ENCODE peak calls at places on chromosomes 6 and 20, in nine cellular contexts. V is fibroblast of lung, B is left ventricle myocardium inferior, L is upper lobe of right lung, O is endodermal cell, Q is tibial artery, J is PC-9, Z is adrenal gland, W is heart left ventricle. C is an unnamed sample. For H3K9me3, the result is how much of the 10 kb centered on the place peaks cover.

GRCh38 chr6:79468116-79468515 is 69.1 kb downstream of the LCA5 start:
- DNase-seq in V (no peak), B (no peak), L (no peak), O (no peak), Q (no peak), J (peak), Z (no peak), W (no peak), C (no peak)

GRCh38 chr6:47414517-47415167 is 62.9 kb upstream of the CD2AP start:
- DNase-seq in V (peak), B (no peak), L (no peak), O (no peak), Q (no peak), J (peak), Z (peak), W (no peak), C (no peak)

GRCh38 chr6:26408828-26409730 is 7.0 kb downstream of the BTN3A1 start:
- DNase-seq in V (no peak), B (no peak), L (no peak), O (no peak), Q (no peak), J (no peak), Z (no peak), W (no peak), C (no peak)

GRCh38 chr6:26493258-26493657 is 6.8 kb upstream of the BTN1A1 start:
- DNase-seq in V (peak), B (no peak), L (no peak), O (no peak), Q (no peak), J (no peak), Z (no peak), W (no peak), C (no peak)

GRCh38 chr6:131107166-131107565 is 28.1 kb upstream of the AKAP7 start:
- DNase-seq in V (peak), B (no peak), L (no peak), O (no peak), Q (no peak), J (no peak), Z (peak), W (no peak), C (no peak)

GRCh38 chr20:50027611-50028105 is 44.9 kb downstream of the SNAI1 start:
- DNase-seq in V (peak), B (peak), L (peak), O (peak), Q (peak), J (peak), Z (peak), W (peak), C (peak)

GRCh38 chr6:150857062-150857905 is 8.2 kb upstream of the MTHFD1L start:
- DNase-seq in V (peak), B (no peak), L (no peak), O (no peak), Q (no peak), J (peak), Z (peak), W (no peak), C (no peak)

GRCh38 chr6:137717074-137718073 is 149.7 kb upstream of the TNFAIP3 start:
- DNase-seq in V (no peak), B (no peak), L (no peak), O (no peak), Q (no peak), J (peak), Z (no peak), W (no peak), C (no peak)

GRCh38 chr6:34517461-34517868 is 38.7 kb downstream of the SPDEF start:
- DNase-seq in V (no peak), B (peak), L (peak), O (peak), Q (no peak), J (no peak), Z (no peak), W (no peak), C (no peak)

GRCh38 chr6:131004387-131004755 is 58.7 kb downstream of the EPB41L2 start:
- DNase-seq in V (no peak), B (no peak), L (no peak), O (no peak), Q (no peak), J (no peak), Z (no peak), W (no peak), C (no peak)

GRCh38 chr6:41583576-41583975 is 37.4 kb downstream of the FOXP4 start:
- DNase-seq in V (no peak), B (no peak), L (no peak), O (no peak), Q (no peak), J (no peak), Z (no peak), W (no peak), C (no peak)

GRCh38 chr20:9031951-9032350 is 36.9 kb upstream of the PLCB4 start:
- DNase-seq in V (peak), B (no peak), L (no peak), O (no peak), Q (no peak), J (no peak), Z (no peak), W (no peak), C (no peak)

GRCh38 chr6:126614642-126615504 is 275.0 kb downstream of the CENPW start:
- DNase-seq in V (no peak), B (no peak), L (no peak), O (peak), Q (no peak), J (no peak), Z (no peak), W (no peak), C (no peak)

GRCh38 chr6:109455502-109456282 is at the start of gene MICAL1:
- DNase-seq in V (peak), B (peak), L (peak), O (peak), Q (peak), J (peak), Z (peak), W (peak), C (peak)

GRCh38 chr20:14055127-14055742 is 59.9 kb downstream of the MACROD2 start:
- DNase-seq in V (peak), B (no peak), L (no peak), O (no peak), Q (no peak), J (peak), Z (peak), W (no peak), C (peak)

GRCh38 chr6:53979468-53980067 is 131.7 kb upstream of the MLIP start:
- DNase-seq in V (peak), B (no peak), L (no peak), O (no peak), Q (no peak), J (no peak), Z (peak), W (no peak), C (peak)

GRCh38 chr20:19265646-19266374 is 53.4 kb downstream of the SLC24A3 start:
- DNase-seq in V (no peak), B (no peak), L (no peak), O (peak), Q (no peak), J (no peak), Z (no peak), W (no peak), C (no peak)

GRCh38 chr6:49423817-49424216 is 39.2 kb downstream of the MMUT start:
- DNase-seq in V (peak), B (no peak), L (no peak), O (no peak), Q (no peak), J (no peak), Z (no peak), W (no peak), C (no peak)

GRCh38 chr6:134106702-134107101 is 54.3 kb upstream of the SLC2A12 start:
- DNase-seq in V (peak), B (no peak), L (no peak), O (no peak), Q (no peak), J (no peak), Z (no peak), W (no peak), C (no peak)

GRCh38 chr20:34736106-34736505 is 32.0 kb downstream of the TP53INP2 start:
- DNase-seq in V (no peak), B (no peak), L (no peak), O (no peak), Q (no peak), J (no peak), Z (no peak), W (peak), C (no peak)

GRCh38 chr20:25750765-25751696 is 54.4 kb upstream of the ZNF337 start:
- DNase-seq in V (peak), B (peak), L (peak), O (peak), Q (no peak), J (peak), Z (peak), W (peak), C (peak)

GRCh38 chr20:50146732-50147662 is 6.5 kb downstream of the PEDS1 start:
- DNase-seq in V (peak), B (no peak), L (peak), O (no peak), Q (peak), J (peak), Z (peak), W (no peak), C (no peak)

GRCh38 chr20:1187605-1188171 is 2.9 kb upstream of the TMEM74B start:
- DNase-seq in V (no peak), B (no peak), L (no peak), O (no peak), Q (no peak), J (no peak), Z (no peak), W (no peak), C (no peak)

GRCh38 chr20:42370086-42370485 is 751.9 kb upstream of the CHD6 start:
- DNase-seq in V (no peak), B (no peak), L (no peak), O (no peak), Q (no peak), J (no peak), Z (no peak), W (no peak), C (no peak)

GRCh38 chr6:145904391-145904790 is 59.8 kb downstream of the SHPRH start:
- DNase-seq in V (no peak), B (no peak), L (no peak), O (no peak), Q (no peak), J (no peak), Z (no peak), W (no peak), C (no peak)

GRCh38 chr6:38027685-38028373 is 208.3 kb downstream of the ZFAND3 start:
- DNase-seq in V (no peak), B (no peak), L (no peak), O (no peak), Q (no peak), J (no peak), Z (no peak), W (no peak), C (no peak)

GRCh38 chr20:1041845-1042390 is 39.8 kb upstream of the RSPO4 start:
- DNase-seq in V (no peak), B (no peak), L (no peak), O (no peak), Q (no peak), J (no peak), Z (no peak), W (no peak), C (no peak)

GRCh38 chr20:1911536-1911935 is 16.3 kb downstream of the SIRPA start:
- DNase-seq in V (no peak), B (no peak), L (peak), O (no peak), Q (no peak), J (no peak), Z (no peak), W (no peak), C (no peak)

GRCh38 chr6:108492131-108492766 is 68.5 kb upstream of the FOXO3 start:
- DNase-seq in V (peak), B (no peak), L (no peak), O (no peak), Q (no peak), J (peak), Z (peak), W (no peak), C (no peak)

GRCh38 chr6:141057761-141058160 is 1075.0 kb upstream of the GJE1 start:
- DNase-seq in V (no peak), B (no peak), L (no peak), O (no peak), Q (no peak), J (no peak), Z (no peak), W (no peak), C (no peak)

GRCh38 chr6:30542915-30543314 is 13.4 kb downstream of the GNL1 start:
- DNase-seq in V (peak), B (no peak), L (no peak), O (peak), Q (no peak), J (no peak), Z (no peak), W (no peak), C (no peak)

GRCh38 chr6:79249136-79249535 is 14.7 kb upstream of the HMGN3 start:
- DNase-seq in V (no peak), B (no peak), L (no peak), O (no peak), Q (no peak), J (no peak), Z (no peak), W (no peak), C (no peak)

GRCh38 chr6:152583888-152584287 is 53.3 kb downstream of the SYNE1 start:
- DNase-seq in V (no peak), B (no peak), L (no peak), O (no peak), Q (no peak), J (no peak), Z (no peak), W (no peak), C (no peak)

GRCh38 chr6:152587473-152587872 is 49.7 kb downstream of the SYNE1 start:
- DNase-seq in V (no peak), B (no peak), L (no peak), O (no peak), Q (no peak), J (no peak), Z (no peak), W (no peak), C (no peak)

DNA sequence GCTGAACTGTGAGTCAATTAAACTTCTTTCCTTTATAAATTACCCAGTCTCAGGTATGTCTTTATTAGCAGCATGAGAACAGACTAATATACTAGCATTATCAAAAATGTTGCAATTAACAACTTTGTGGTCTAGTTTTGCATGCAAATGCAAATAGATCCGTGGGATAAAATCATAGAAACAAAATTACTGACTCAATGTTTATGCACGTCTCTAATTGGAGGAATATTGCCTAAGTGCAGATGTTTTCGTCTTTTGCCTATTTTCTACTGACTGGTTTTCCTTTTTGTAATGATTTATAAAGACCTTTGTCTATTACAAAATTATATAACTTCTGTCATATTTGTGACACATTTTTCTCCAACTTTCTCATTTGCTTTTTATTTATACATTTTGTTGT is 51.9 kb downstream of the SYNE1 start:
- DNase-seq in V (no peak), B (no peak), L (no peak), O (no peak), Q (no peak), J (no peak), Z (no peak), W (no peak), C (no peak)
- H3K9me3 ChIP-seq in V (under half), B (under half), L (under half), O (under half), Q (under half), J (under half), Z (under half), W (under half), C (under half)

GRCh38 chr6:28841290-28841689 is 82.5 kb downstream of the TRIM27 start:
- DNase-seq in V (no peak), B (no peak), L (no peak), O (peak), Q (no peak), J (no peak), Z (no peak), W (no peak), C (peak)
- TF ChIP-seq CTCF in V (no peak), B (no peak), L (no peak), O (peak), Q (no peak), J (peak), Z (no peak), W (peak), C (no peak)

DNA sequence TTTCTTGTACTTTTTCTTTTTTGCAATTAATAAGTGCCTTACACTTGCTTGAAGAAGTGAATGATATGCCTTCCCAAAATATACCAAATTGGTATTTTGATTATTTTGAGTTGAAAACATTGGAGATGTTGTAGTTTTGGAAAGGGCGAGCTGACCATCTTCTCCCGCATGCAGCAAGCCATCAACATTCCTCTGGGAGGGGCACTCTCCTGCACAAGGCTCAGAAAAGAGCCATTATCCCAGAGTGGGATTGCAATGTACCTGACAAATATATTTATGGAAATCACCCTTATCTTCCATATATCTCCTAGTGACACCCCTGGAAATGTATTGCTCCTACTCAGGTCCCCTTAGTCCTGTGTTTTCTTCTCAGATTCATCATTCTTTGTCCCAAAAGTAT is 22.8 kb upstream of the PNRC1 start:
- DNase-seq in V (no peak), B (no peak), L (no peak), O (no peak), Q (no peak), J (no peak), Z (no peak), W (no peak), C (no peak)
- H3K9me3 ChIP-seq in V (under half), B (under half), L (under half), O (under half), Q (under half), J (under half), Z (under half), W (under half), C (under half)

GRCh38 chr6:153814136-153814535 is 224.9 kb upstream of the OPRM1 start:
- DNase-seq in V (no peak), B (no peak), L (no peak), O (peak), Q (no peak), J (no peak), Z (no peak), W (no peak), C (no peak)
- TF ChIP-seq CTCF in V (no peak), B (no peak), L (no peak), O (peak), Q (no peak), J (peak), Z (no peak), W (no peak), C (peak)

DNA sequence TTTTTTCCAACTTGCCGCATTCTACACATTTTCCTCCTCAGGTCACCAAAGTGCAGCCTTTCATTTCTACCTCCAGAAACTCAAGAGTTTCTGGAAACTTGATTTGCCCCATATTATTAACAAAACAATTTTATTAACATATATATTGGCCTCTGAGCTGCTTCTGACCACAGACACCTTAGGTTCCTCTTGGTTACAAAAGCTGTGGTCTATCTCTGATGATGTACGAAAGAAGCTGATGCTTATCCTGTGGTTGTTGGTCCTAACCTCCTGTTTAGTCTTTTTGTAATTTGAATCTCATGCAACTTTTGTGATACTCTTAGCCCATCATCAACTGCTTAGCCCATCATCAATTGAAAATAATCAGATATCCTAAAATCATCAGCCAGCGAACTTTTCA is 735.7 kb downstream of the KIF16B start:
- DNase-seq in V (no peak), B (no peak), L (no peak), O (no peak), Q (no peak), J (no peak), Z (no peak), W (no peak), C (no peak)
- H3K9me3 ChIP-seq in V (under half), B (under half), L (under half), O (under half), Q (under half), J (under half), Z (under half), W (under half), C (under half)

DNA sequence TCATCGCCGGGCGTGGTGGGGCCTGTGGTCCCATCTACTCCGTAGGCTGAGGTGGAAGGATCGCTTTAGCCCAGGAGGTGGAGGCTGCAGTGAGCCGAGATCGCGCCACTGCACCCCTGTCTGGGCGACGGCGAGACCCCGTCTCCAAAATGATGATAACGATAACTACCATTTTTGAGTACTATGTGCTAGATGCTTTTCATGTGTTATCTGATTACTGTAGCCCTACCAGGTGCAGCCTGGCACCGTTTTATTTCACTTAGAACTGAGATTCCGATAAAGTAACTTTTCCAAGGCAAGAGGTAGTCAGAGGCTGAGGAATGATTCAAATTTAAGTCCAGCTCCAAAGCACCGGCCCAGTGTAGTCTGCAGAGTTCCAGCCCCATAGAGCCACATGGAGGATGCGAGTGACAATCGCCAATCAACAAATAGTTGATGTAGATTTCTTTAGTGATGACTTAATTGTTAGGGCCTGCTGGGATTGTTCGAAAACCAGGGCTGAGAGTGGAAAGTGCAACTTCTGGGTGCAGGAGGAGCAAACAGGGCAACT is 727 bp downstream of the ERMARD start:
- DNase-seq in V (no peak), B (no peak), L (no peak), O (peak), Q (no peak), J (no peak), Z (peak), W (no peak), C (no peak)
- TF ChIP-seq CTCF in V (no peak), B (no peak), L (no peak), O (no peak), Q (no peak), J (no peak), Z (no peak), W (no peak), C (no peak)

DNA sequence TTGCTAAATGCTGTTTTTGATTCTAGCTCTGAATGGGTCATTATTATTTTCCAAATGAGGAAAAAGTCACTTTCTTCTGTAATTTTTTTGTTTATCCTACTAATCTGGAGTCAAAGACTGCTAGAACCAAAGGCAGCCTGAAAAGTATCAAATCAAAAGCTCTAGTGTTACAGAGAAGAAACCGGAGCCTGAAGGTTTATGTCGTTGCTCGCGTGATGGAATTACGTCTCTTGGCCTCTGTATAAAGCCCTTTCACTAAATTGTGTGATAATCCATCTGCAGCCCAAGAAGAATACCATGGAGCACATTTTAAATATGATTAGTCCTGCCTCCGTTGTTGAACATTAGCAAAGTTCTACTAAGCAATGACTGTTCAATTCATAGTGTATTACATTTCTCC is 738.6 kb downstream of the C6orf118 start:
- DNase-seq in V (no peak), B (no peak), L (no peak), O (no peak), Q (no peak), J (no peak), Z (no peak), W (no peak), C (no peak)
- H3K9me3 ChIP-seq in V (under half), B (under half), L (under half), O (under half), Q (under half), J (under half), Z (under half), W (under half), C (under half)

C was measured in BE2C.